ENCODE peak calls at places on chromosomes 2 and 18, in five cellular contexts. V is endothelial cell of umbilical vein, R is thoracic aorta, U is A549, X is upper lobe of right lung. O is an unnamed sample. For H3K4me1, the result is how much of the 10 kb centered on the place peaks cover.

GRCh38 chr2:195330513-195330956 is 326.5 kb upstream of the SLC39A10 start:
- DNase-seq in U (no peak), V (no peak), R (no peak), X (no peak), O (no peak)

GRCh38 chr2:217685255-217685605 is 317.6 kb downstream of the TNS1 start:
- DNase-seq in V (no peak), U (peak), R (peak), X (peak), O (peak)

GRCh38 chr2:88296209-88296608 is 126.1 kb downstream of the THNSL2 start:
- DNase-seq in V (no peak), R (no peak), U (no peak), X (no peak), O (no peak)

GRCh38 chr2:17878222-17879136 is at the start of gene KCNS3:
- DNase-seq in U (peak), X (peak), V (peak), R (no peak), O (peak)

GRCh38 chr18:15005313-15006130 is 257.6 kb downstream of the ANKRD30B start:
- DNase-seq in R (no peak), X (no peak), U (no peak), V (no peak), O (no peak)

GRCh38 chr18:41887100-41887499 is 67.9 kb upstream of the PIK3C3 start:
- DNase-seq in X (no peak), R (no peak), U (no peak), V (no peak), O (no peak)

GRCh38 chr18:75209952-75210261 is 690 bp upstream of the TSHZ1 start:
- DNase-seq in V (no peak), U (no peak), X (no peak), R (no peak), O (peak)

GRCh38 chr2:155404433-155405002 is 706.0 kb downstream of the KCNJ3 start:
- DNase-seq in V (peak), X (no peak), U (no peak), R (no peak), O (no peak)

GRCh38 chr2:37829616-37830385 is 95.3 kb upstream of the RMDN2 start:
- DNase-seq in V (peak), U (no peak), X (no peak), R (no peak), O (no peak)

GRCh38 chr2:61055557-61055956 is 10.1 kb upstream of the SANBR start:
- DNase-seq in X (no peak), V (no peak), U (peak), R (no peak), O (no peak)

GRCh38 chr2:151827564-151828142 is 568 bp downstream of the ARL5A start:
- DNase-seq in R (no peak), X (no peak), V (peak), U (peak), O (no peak)

GRCh38 chr2:125444106-125444505 is 1211.9 kb upstream of the GYPC start:
- DNase-seq in R (no peak), X (no peak), U (no peak), V (no peak), O (no peak)

GRCh38 chr2:52117299-52117698 is 1085.4 kb upstream of the NRXN1 start:
- DNase-seq in X (no peak), R (no peak), U (no peak), V (no peak), O (peak)

GRCh38 chr2:230885467-230886130 is 20.9 kb downstream of the ITM2C start:
- DNase-seq in U (no peak), V (no peak), R (no peak), X (no peak), O (no peak)

GRCh38 chr2:182020319-182021055 is 34.8 kb downstream of the PPP1R1C start:
- DNase-seq in V (peak), X (no peak), R (no peak), U (peak), O (peak)

GRCh38 chr2:186559848-186560247 is 30.0 kb upstream of the ITGAV start:
- DNase-seq in U (no peak), V (no peak), R (no peak), X (no peak), O (no peak)

GRCh38 chr2:11681722-11682589 is 12.0 kb upstream of the NTSR2 start:
- DNase-seq in X (no peak), V (no peak), U (peak), R (no peak), O (no peak)

GRCh38 chr2:227653419-227653818 is 13.2 kb upstream of the SCYGR5 start:
- DNase-seq in R (no peak), V (no peak), X (no peak), U (peak), O (peak)

GRCh38 chr18:62876106-62876505 is 160.8 kb downstream of the PHLPP1 start:
- DNase-seq in R (no peak), U (peak), X (no peak), V (no peak), O (no peak)

GRCh38 chr2:126914811-126915500 is 16.3 kb downstream of the TEX51 start:
- DNase-seq in X (no peak), R (no peak), U (no peak), V (no peak), O (no peak)

GRCh38 chr2:136118819-136119716 is 1.1 kb upstream of the CXCR4 start:
- DNase-seq in V (no peak), U (no peak), X (peak), R (no peak), O (no peak)

GRCh38 chr2:136116813-136117390 is 1.0 kb downstream of the CXCR4 start:
- DNase-seq in R (no peak), V (no peak), U (peak), X (peak), O (peak)

GRCh38 chr2:136119717-136120675 is 2.0 kb upstream of the CXCR4 start:
- DNase-seq in X (no peak), V (no peak), R (no peak), U (no peak), O (no peak)

GRCh38 chr2:136117391-136117841 is 533 bp downstream of the CXCR4 start:
- DNase-seq in R (no peak), V (peak), U (peak), X (peak), O (peak)

DNA sequence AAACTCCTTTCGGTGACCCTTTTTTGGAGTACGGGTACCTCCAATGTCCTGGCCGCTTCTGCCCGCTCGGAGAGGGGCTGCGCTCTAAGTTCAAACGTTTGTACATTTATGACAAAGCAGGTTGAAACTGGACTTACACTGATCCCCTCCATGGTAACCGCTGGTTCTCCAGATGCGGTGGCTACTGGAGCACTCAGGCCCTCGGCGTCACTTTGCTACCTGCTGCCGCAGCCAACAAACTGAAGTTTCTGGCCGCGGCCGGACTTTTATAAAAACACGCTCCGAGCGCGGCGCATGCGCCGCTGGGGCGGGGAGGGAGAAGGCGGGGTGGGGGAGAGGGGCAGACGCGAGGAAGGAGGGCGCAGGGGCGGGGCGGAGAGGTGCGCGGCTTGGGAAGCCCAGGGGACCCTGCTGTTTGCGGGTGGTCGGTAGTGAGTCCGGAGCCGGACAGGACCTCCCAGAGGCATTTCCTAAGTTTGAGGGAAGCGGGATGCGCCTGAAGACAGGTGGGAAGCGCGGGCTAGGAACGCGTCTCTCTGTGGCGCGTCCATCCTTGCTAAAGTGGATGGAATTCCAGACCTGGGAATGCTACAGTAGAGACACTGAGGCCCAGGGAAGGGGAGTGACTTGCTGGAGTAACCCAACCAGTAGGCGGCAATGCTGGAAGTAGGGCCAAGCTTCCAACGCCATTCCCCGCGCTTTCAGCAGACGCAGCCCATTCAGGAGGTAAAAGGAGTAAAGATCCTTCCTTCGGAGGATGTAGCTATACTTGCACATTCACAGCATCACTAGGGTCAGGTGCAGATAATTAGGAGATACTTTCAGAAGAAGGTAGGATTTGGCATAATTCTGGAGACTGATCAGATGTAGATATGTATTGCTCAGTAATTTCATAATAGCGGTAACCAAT is at the start of gene CXCR4:
- DNase-seq in X (peak), U (peak), R (no peak), V (peak), O (peak)
- TF ChIP-seq CTCF in X (no peak), U (no peak), R (no peak), V (peak), O (no peak)

DNA sequence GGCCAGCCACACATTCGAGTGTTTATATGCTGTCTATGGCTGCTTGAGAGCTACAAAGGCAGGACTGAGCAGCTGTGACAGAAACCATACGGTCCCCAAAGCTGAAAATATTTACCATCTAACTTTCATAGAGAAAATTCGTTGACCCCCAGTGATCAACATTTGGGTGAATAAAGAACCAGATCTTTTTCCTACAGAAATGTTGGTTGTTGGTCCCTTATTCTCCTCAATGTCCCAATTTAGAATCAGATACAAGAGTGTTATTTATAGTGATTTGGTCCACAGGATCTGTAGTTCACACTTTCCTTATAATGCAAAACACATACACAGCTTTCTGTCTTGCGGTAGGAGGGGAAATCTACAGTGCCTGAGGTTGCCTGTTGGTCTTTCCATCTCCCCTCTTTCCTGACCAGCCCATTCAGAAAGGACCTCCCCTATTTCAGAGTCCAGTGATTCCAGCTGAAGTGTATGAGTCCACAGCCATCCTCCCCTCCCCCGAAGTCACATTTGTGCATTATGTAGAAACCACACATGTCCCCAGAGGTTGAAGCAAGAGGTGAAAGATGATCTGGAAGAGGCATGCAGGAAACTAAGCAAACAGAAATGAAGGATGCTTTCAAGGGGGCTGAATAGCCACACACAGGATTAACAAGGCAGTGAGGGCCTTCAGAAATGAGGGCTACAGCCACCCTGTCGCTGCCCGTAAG is 61.9 kb downstream of the SPRED2 start:
- DNase-seq in X (no peak), R (no peak), U (no peak), V (no peak), O (no peak)
- H3K4me1 ChIP-seq in X (under half), R (half or more), U (half or more), V (under half), O (under half)

GRCh38 chr2:105800036-105800755 is 55.5 kb downstream of the NCK2 start:
- DNase-seq in V (peak), R (no peak), U (no peak), X (no peak), O (no peak)

GRCh38 chr2:105801961-105802360 is 57.2 kb downstream of the NCK2 start:
- DNase-seq in X (no peak), U (no peak), R (no peak), V (no peak), O (no peak)

GRCh38 chr2:105803337-105803736 is 58.6 kb downstream of the NCK2 start:
- DNase-seq in U (no peak), X (no peak), R (no peak), V (no peak), O (no peak)

GRCh38 chr2:105802587-105802986 is 57.9 kb downstream of the NCK2 start:
- DNase-seq in V (no peak), U (no peak), R (no peak), X (no peak), O (peak)

GRCh38 chr2:105800953-105801635 is 56.4 kb downstream of the NCK2 start:
- DNase-seq in U (no peak), V (no peak), X (no peak), R (no peak), O (no peak)
- H3K4me3 ChIP-seq in U (no peak), V (no peak), X (no peak), R (no peak), O (no peak)

GRCh38 chr2:128305555-128306080 is 13.1 kb downstream of the HS6ST1 start:
- DNase-seq in R (no peak), U (no peak), X (peak), V (no peak), O (peak)

GRCh38 chr2:128306081-128306930 is 12.4 kb downstream of the HS6ST1 start:
- DNase-seq in R (no peak), U (peak), V (no peak), X (peak), O (peak)

GRCh38 chr2:128303911-128304310 is 14.8 kb downstream of the HS6ST1 start:
- DNase-seq in V (no peak), X (no peak), U (no peak), R (no peak), O (no peak)

GRCh38 chr2:128304330-128304714 is 14.3 kb downstream of the HS6ST1 start:
- DNase-seq in V (no peak), U (no peak), R (no peak), X (no peak), O (no peak)

GRCh38 chr2:128304715-128305554 is 13.7 kb downstream of the HS6ST1 start:
- DNase-seq in R (no peak), V (peak), X (peak), U (peak), O (peak)
- TF ChIP-seq CTCF in R (no peak), V (no peak), X (no peak), U (no peak), O (peak)

DNA sequence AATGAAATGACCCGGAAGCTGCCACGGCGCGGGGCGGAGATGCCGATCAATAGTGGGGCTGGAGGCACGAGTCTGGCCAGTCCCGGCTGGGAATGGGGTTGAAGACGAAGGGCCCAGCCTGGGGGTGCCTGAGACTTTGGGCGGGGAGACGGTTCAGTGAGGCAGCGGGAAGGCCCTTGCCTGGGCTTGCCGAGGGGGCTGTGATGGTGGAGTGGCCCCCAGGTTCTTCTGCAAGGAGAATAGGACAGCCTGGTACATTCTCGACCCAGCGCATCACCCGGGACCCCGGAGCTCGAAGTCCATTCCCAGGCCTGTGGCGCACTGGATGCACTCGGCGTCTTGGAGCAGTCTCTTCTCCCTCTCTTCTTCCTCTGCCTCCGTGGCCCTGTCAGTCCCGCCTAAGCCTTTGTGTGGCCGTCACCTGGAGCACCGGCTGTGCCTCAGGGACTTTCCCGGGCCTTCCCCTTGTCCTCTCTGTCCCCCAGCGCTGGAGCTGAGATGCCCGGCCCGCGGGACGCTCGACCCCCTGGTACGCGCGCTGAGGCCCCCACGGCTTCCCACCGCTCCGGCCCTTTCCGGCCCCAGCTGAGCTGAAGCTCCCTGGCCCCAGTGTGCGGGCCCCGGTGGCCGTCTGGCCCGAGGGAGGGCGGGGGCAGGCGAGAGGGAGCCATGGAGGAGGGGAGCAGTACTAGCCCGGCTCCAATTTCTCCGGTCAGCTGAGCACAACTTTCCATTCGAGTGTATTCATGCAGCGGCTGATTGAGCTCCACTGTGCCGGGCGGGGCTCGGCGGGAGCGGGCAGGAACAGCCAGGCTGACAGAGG is 8.0 kb downstream of the SIX3 start:
- DNase-seq in R (no peak), X (peak), U (no peak), V (no peak), O (no peak)
- H3K4me1 ChIP-seq in R (under half), X (under half), U (under half), V (under half), O (under half)

DNA sequence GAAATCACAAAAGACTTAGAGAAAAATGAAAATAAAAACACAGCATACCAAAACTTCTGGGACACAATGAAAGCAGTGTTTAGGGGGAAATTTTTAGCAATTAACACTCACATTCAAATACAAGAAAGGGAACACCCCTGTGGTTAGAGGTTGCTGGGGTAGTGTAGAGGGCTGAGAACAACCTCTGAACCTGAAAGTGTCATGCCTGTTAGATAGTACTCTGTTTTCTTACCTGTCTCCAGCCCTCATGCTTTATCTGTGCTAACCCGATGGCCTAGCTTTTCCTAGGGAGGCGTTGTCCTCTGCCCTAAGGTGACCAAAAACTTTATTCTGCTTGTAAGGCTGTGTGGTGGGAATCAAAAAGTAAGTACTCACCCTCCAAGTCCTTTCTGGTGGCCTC is 122.6 kb upstream of the OTX1 start:
- DNase-seq in U (no peak), V (no peak), X (no peak), R (no peak), O (no peak)
- H3K4me3 ChIP-seq in U (no peak), V (no peak), X (no peak), R (no peak), O (no peak)

DNA sequence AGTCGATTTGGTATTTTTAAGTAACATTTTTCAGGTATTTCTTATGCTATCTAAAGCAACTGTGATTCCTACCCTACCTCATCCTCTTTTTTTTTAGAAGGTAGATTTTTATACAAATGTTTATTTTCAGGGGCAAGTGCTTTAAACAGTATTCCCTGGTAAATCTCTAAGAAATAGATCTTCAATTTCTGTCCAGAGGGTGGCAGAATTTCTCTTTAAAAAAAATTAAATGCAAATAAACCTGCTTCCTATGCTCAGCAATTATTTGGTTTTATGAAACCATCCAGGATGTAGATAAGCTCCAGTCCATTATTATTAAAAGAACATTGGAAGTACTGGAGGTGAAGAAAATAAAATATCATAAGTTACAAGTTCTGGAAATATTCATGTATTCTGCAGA is 191.9 kb downstream of the MYO3B start:
- DNase-seq in U (peak), V (peak), X (no peak), R (no peak), O (peak)
- TF ChIP-seq CTCF in U (peak), V (no peak), X (peak), R (peak), O (no peak)

GRCh38 chr18:22254088-22254487 is 84.7 kb downstream of the GATA6 start:
- DNase-seq in V (no peak), X (no peak), R (no peak), U (no peak), O (no peak)
- H3K4me1 ChIP-seq in V (under half), X (under half), R (under half), U (under half), O (under half)

GRCh38 chr2:105336786-105337121 is 586 bp upstream of the C2orf49 start:
- DNase-seq in V (no peak), X (no peak), R (no peak), U (no peak), O (no peak)

GRCh38 chr2:105338020-105338385 is 663 bp downstream of the C2orf49 start:
- DNase-seq in V (no peak), R (no peak), U (no peak), X (no peak), O (no peak)

GRCh38 chr2:105335469-105335868 is 1.9 kb upstream of the C2orf49 start:
- DNase-seq in X (no peak), R (no peak), V (no peak), U (no peak), O (no peak)

GRCh38 chr2:105337122-105338019 is at the start of gene C2orf49:
- DNase-seq in X (peak), V (peak), U (peak), R (peak), O (peak)

DNA sequence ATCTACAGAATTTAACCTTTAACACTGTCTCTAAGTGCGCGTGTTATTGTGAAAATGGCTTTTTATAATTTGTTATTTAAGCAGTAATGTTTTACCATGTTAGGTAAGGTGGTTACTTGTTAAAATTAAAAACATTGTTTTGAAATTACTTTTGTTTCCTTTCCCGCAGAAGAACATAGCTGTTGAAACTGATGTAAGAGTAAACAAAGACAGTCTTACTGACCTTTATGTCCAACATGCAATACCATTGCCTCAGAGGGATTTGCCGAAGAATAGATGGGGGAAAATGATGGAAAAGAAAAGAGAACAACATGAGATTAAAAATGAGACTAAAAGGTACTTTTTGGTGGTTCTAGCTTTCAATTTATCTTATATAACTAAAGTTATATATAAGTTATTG is 2.1 kb downstream of the C2orf49 start:
- DNase-seq in U (no peak), V (no peak), R (no peak), X (no peak), O (no peak)
- H3K4me3 ChIP-seq in U (no peak), V (no peak), R (no peak), X (no peak), O (no peak)